ENCODE peak calls at places on chromosomes 1 and 21, in eight cellular contexts. H is GM12864; Y is fibroblast of the aortic adventitia; I is activated B cell treated with CpG ODN at 0.5 μM for 24 hours; R is bronchial epithelial cell; M is nephron progenitor cell; E is PC-9; S is CD4-positive, alpha-beta T cell. G is an unnamed sample.

GRCh38 chr1:160007577-160008200 is 24.1 kb downstream of the PIGM start:
- DNase-seq in H (no peak), E (no peak), Y (peak), M (peak), R (no peak), I (no peak), S (no peak), G (peak)

GRCh38 chr1:203346060-203346754 is 4.7 kb downstream of the FMOD start:
- DNase-seq in I (no peak), S (no peak), R (no peak), M (no peak), E (no peak), Y (no peak), H (no peak), G (no peak)

GRCh38 chr1:31760901-31761470 is 3.2 kb downstream of the ADGRB2 start:
- DNase-seq in E (peak), I (peak), M (peak), R (peak), H (no peak), S (peak), Y (peak), G (peak)

GRCh38 chr21:36693144-36694040 is 5.5 kb upstream of the SIM2 start:
- DNase-seq in Y (no peak), M (peak), S (no peak), E (no peak), I (no peak), R (no peak), H (no peak), G (no peak)

GRCh38 chr1:42419449-42419848 is 36.4 kb downstream of the ZMYND12 start:
- DNase-seq in M (no peak), Y (peak), E (no peak), I (no peak), H (no peak), S (no peak), R (no peak), G (no peak)

GRCh38 chr1:14924455-14925325 is 228.9 kb upstream of the TMEM51 start:
- DNase-seq in I (peak), Y (peak), H (no peak), S (no peak), M (peak), E (no peak), R (no peak), G (peak)

GRCh38 chr1:175388286-175388685 is 195.7 kb upstream of the KIAA0040 start:
- DNase-seq in I (no peak), M (no peak), H (no peak), E (no peak), R (no peak), Y (no peak), S (no peak), G (no peak)

GRCh38 chr1:43448955-43449707 is 4.6 kb downstream of the HYI start:
- DNase-seq in S (no peak), R (no peak), H (no peak), M (no peak), E (no peak), I (no peak), Y (no peak), G (no peak)

GRCh38 chr1:116448785-116449385 is 75.8 kb downstream of the ATP1A1 start:
- DNase-seq in S (no peak), H (no peak), M (no peak), I (no peak), Y (peak), E (peak), R (peak), G (peak)

GRCh38 chr1:6359568-6360496 is 33.7 kb downstream of the ACOT7 start:
- DNase-seq in I (peak), S (peak), Y (peak), M (peak), H (peak), E (peak), R (peak), G (peak)

GRCh38 chr1:200972985-200973742 is 50.4 kb downstream of the KIF21B start:
- DNase-seq in H (no peak), Y (no peak), S (no peak), R (no peak), M (no peak), E (peak), I (no peak), G (no peak)

GRCh38 chr1:83559531-83559930 is 439.4 kb downstream of the TTLL7 start:
- DNase-seq in M (no peak), E (no peak), R (no peak), H (no peak), Y (no peak), I (no peak), S (no peak), G (no peak)

GRCh38 chr1:83555871-83556270 is 443.1 kb downstream of the TTLL7 start:
- DNase-seq in Y (no peak), H (no peak), R (no peak), I (no peak), M (no peak), S (no peak), E (no peak), G (no peak)

GRCh38 chr1:83559090-83559489 is 439.8 kb downstream of the TTLL7 start:
- DNase-seq in Y (no peak), S (no peak), M (no peak), E (no peak), H (no peak), I (no peak), R (no peak), G (no peak)

GRCh38 chr1:83552820-83553219 is 446.1 kb downstream of the TTLL7 start:
- DNase-seq in H (no peak), S (no peak), Y (no peak), E (no peak), M (no peak), R (no peak), I (no peak), G (no peak)

GRCh38 chr1:83554174-83554573 is 444.8 kb downstream of the TTLL7 start:
- DNase-seq in M (peak), R (no peak), S (no peak), I (no peak), Y (no peak), E (no peak), H (no peak), G (no peak)
- TF ChIP-seq CTCF in M (no peak), R (no peak), S (no peak), I (no peak), Y (no peak), E (no peak), H (peak), G (no peak)

DNA sequence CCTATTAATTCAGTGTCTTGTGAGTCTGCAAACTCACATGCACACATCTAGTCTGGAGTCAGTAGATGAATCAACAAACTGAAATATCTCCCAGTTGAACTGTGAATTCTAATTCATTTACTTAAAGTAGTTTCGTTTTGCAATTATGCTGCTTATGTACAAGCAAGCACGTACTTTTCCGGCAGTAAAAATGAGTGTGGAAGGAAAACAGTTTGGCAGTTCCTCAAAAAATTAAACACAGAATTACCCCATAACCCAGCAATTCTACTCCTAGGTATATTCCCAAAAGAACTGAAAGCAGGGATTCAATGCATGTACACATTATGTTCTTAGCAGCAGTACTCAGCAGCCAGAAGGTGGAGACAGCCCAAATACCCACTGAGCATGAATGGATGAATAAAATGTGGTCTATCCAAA is 49.3 kb downstream of the GNB1 start:
- DNase-seq in H (no peak), E (no peak), R (no peak), I (no peak), M (no peak), S (no peak), Y (peak), G (no peak)
- TF ChIP-seq CTCF in H (peak), E (no peak), R (no peak), I (no peak), M (no peak), S (no peak), Y (peak), G (no peak)

DNA sequence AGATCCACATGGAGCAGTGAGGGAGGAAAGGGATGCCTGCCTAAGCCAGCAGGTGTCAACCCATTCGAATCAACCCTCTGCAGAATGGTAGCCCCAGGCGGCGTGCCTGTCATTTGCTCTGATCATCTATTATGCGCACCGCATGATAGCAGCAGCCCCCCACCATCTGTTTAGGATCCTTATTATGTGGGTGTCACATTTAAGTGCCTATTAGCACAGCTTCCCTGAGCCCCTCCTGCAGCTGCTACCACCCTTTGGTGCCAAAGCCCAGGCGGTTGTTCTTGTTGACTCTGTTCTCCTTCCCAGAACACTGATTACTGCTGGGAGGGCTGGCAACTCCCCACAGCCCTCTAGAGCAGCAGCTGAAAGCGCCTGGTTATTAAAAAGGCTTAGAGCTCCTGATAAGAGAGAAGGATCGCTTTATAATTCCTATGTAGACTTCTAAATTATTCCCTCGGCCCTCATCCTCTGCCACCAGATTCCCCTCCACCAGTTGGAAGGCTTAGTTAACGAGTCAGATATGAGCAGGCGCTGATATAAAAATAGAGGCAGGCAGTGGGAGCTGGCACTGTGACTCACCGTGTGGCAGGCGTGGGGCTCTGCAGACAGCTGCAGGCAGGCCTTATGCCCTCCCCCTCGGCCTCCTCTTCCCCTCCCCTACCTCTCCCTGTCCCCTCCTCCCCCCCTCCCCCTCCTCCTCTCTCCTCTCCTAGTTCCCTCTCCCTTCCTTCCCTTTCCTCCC is 23.0 kb downstream of the ACTA1 start:
- DNase-seq in Y (peak), M (no peak), R (peak), I (no peak), H (no peak), S (no peak), E (no peak), G (peak)
- TF ChIP-seq CTCF in Y (no peak), M (no peak), R (peak), I (no peak), H (no peak), S (no peak), E (no peak), G (no peak)

GRCh38 chr1:161864577-161864976 is 98.5 kb downstream of the ATF6 start:
- DNase-seq in E (no peak), R (peak), I (no peak), H (no peak), Y (peak), M (no peak), S (no peak), G (peak)
- TF ChIP-seq CTCF in E (no peak), R (no peak), I (no peak), H (no peak), Y (peak), M (no peak), S (peak), G (peak)

GRCh38 chr1:59682405-59683080 is 132.2 kb upstream of the HOOK1 start:
- DNase-seq in M (no peak), R (no peak), E (no peak), Y (peak), H (no peak), S (no peak), I (no peak), G (no peak)
- TF ChIP-seq CTCF in M (no peak), R (no peak), E (no peak), Y (no peak), H (no peak), S (no peak), I (no peak), G (no peak)

G was measured in MCF 10A.